ENCODE peak calls at places on chromosomes 4 and X, in eight cellular contexts. One of them, this sample, is unnamed.

GRCh38 chr4:102259702-102260101 is 85.6 kb downstream of the SLC39A8 start:
- DNase-seq in BJ: no peak
- DNase-seq in H9: no peak
- DNase-seq in cardiac fibroblast: no peak
- DNase-seq in astrocyte of the cerebellum: no peak
- DNase-seq in AG04449: no peak
- DNase-seq in mammary epithelial cell: no peak
- DNase-seq in activated CD8-positive, alpha-beta T cell treated with anti-CD3 and anti-CD28 coated beads for 36 hours: no peak
- DNase-seq in this sample: no peak

GRCh38 chrX:11143931-11144678 is 33.0 kb downstream of the HCCS start:
- DNase-seq in BJ: no peak
- DNase-seq in H9: peak
- DNase-seq in cardiac fibroblast: peak
- DNase-seq in astrocyte of the cerebellum: peak
- DNase-seq in AG04449: no peak
- DNase-seq in mammary epithelial cell: peak
- DNase-seq in activated CD8-positive, alpha-beta T cell treated with anti-CD3 and anti-CD28 coated beads for 36 hours: peak
- DNase-seq in this sample: no peak

GRCh38 chrX:39592776-39593175 is 505.0 kb downstream of the BCOR start:
- DNase-seq in BJ: no peak
- DNase-seq in H9: no peak
- DNase-seq in cardiac fibroblast: peak
- DNase-seq in astrocyte of the cerebellum: no peak
- DNase-seq in AG04449: no peak
- DNase-seq in mammary epithelial cell: peak
- DNase-seq in activated CD8-positive, alpha-beta T cell treated with anti-CD3 and anti-CD28 coated beads for 36 hours: no peak
- DNase-seq in this sample: no peak

GRCh38 chr4:74539043-74539790 is 94.3 kb downstream of the AREG start:
- DNase-seq in BJ: no peak
- DNase-seq in H9: no peak
- DNase-seq in cardiac fibroblast: peak
- DNase-seq in astrocyte of the cerebellum: no peak
- DNase-seq in AG04449: no peak
- DNase-seq in mammary epithelial cell: peak
- DNase-seq in activated CD8-positive, alpha-beta T cell treated with anti-CD3 and anti-CD28 coated beads for 36 hours: no peak
- DNase-seq in this sample: no peak

GRCh38 chrX:148601034-148601433 is 100.6 kb downstream of the AFF2 start:
- DNase-seq in BJ: no peak
- DNase-seq in H9: no peak
- DNase-seq in cardiac fibroblast: peak
- DNase-seq in astrocyte of the cerebellum: peak
- DNase-seq in AG04449: no peak
- DNase-seq in mammary epithelial cell: peak
- DNase-seq in activated CD8-positive, alpha-beta T cell treated with anti-CD3 and anti-CD28 coated beads for 36 hours: no peak
- DNase-seq in this sample: no peak

GRCh38 chr4:113593400-113594230 is 167.9 kb downstream of the CAMK2D start:
- DNase-seq in BJ: no peak
- DNase-seq in H9: no peak
- DNase-seq in cardiac fibroblast: no peak
- DNase-seq in astrocyte of the cerebellum: no peak
- DNase-seq in AG04449: no peak
- DNase-seq in mammary epithelial cell: no peak
- DNase-seq in activated CD8-positive, alpha-beta T cell treated with anti-CD3 and anti-CD28 coated beads for 36 hours: no peak
- DNase-seq in this sample: no peak

GRCh38 chr4:168398589-168398988 is 80.0 kb upstream of the DDX60 start:
- DNase-seq in BJ: no peak
- DNase-seq in H9: no peak
- DNase-seq in cardiac fibroblast: no peak
- DNase-seq in astrocyte of the cerebellum: no peak
- DNase-seq in AG04449: no peak
- DNase-seq in mammary epithelial cell: no peak
- DNase-seq in activated CD8-positive, alpha-beta T cell treated with anti-CD3 and anti-CD28 coated beads for 36 hours: no peak
- DNase-seq in this sample: no peak

GRCh38 chr4:93809773-93810172 is 18.8 kb upstream of the ATOH1 start:
- DNase-seq in BJ: no peak
- DNase-seq in H9: no peak
- DNase-seq in cardiac fibroblast: no peak
- DNase-seq in astrocyte of the cerebellum: no peak
- DNase-seq in AG04449: no peak
- DNase-seq in mammary epithelial cell: no peak
- DNase-seq in activated CD8-positive, alpha-beta T cell treated with anti-CD3 and anti-CD28 coated beads for 36 hours: no peak
- DNase-seq in this sample: no peak

GRCh38 chrX:53312946-53313745 is 31.8 kb upstream of the IQSEC2 start:
- DNase-seq in BJ: no peak
- DNase-seq in H9: peak
- DNase-seq in cardiac fibroblast: peak
- DNase-seq in astrocyte of the cerebellum: peak
- DNase-seq in AG04449: peak
- DNase-seq in mammary epithelial cell: peak
- DNase-seq in activated CD8-positive, alpha-beta T cell treated with anti-CD3 and anti-CD28 coated beads for 36 hours: peak
- DNase-seq in this sample: no peak

GRCh38 chr4:129140521-129140920 is 44.6 kb downstream of the C4orf33 start:
- DNase-seq in BJ: no peak
- DNase-seq in H9: no peak
- DNase-seq in cardiac fibroblast: peak
- DNase-seq in astrocyte of the cerebellum: no peak
- DNase-seq in AG04449: no peak
- DNase-seq in mammary epithelial cell: no peak
- DNase-seq in activated CD8-positive, alpha-beta T cell treated with anti-CD3 and anti-CD28 coated beads for 36 hours: no peak
- DNase-seq in this sample: no peak

GRCh38 chr4:157280673-157281072 is 60.1 kb downstream of the GRIA2 start:
- DNase-seq in BJ: no peak
- DNase-seq in H9: no peak
- DNase-seq in cardiac fibroblast: no peak
- DNase-seq in astrocyte of the cerebellum: no peak
- DNase-seq in AG04449: no peak
- DNase-seq in mammary epithelial cell: peak
- DNase-seq in activated CD8-positive, alpha-beta T cell treated with anti-CD3 and anti-CD28 coated beads for 36 hours: no peak
- DNase-seq in this sample: no peak

GRCh38 chr4:177356191-177356590 is 46.5 kb downstream of the NEIL3 start:
- DNase-seq in BJ: no peak
- DNase-seq in H9: no peak
- DNase-seq in cardiac fibroblast: no peak
- DNase-seq in astrocyte of the cerebellum: no peak
- DNase-seq in AG04449: no peak
- DNase-seq in mammary epithelial cell: no peak
- DNase-seq in activated CD8-positive, alpha-beta T cell treated with anti-CD3 and anti-CD28 coated beads for 36 hours: no peak
- DNase-seq in this sample: no peak

GRCh38 chrX:153504445-153505016 is 9.8 kb downstream of the BGN start:
- DNase-seq in BJ: no peak
- DNase-seq in H9: no peak
- DNase-seq in cardiac fibroblast: no peak
- DNase-seq in astrocyte of the cerebellum: no peak
- DNase-seq in AG04449: no peak
- DNase-seq in mammary epithelial cell: no peak
- DNase-seq in activated CD8-positive, alpha-beta T cell treated with anti-CD3 and anti-CD28 coated beads for 36 hours: no peak
- DNase-seq in this sample: no peak

GRCh38 chrX:38804481-38805293 is 3.4 kb downstream of the MID1IP1 start:
- DNase-seq in BJ: no peak
- DNase-seq in H9: no peak
- DNase-seq in cardiac fibroblast: peak
- DNase-seq in astrocyte of the cerebellum: no peak
- DNase-seq in AG04449: no peak
- DNase-seq in mammary epithelial cell: peak
- DNase-seq in activated CD8-positive, alpha-beta T cell treated with anti-CD3 and anti-CD28 coated beads for 36 hours: peak
- DNase-seq in this sample: peak

GRCh38 chr4:4686396-4686795 is 144.5 kb upstream of the STX18 start:
- DNase-seq in BJ: no peak
- DNase-seq in H9: no peak
- DNase-seq in cardiac fibroblast: no peak
- DNase-seq in astrocyte of the cerebellum: no peak
- DNase-seq in AG04449: no peak
- DNase-seq in mammary epithelial cell: no peak
- DNase-seq in activated CD8-positive, alpha-beta T cell treated with anti-CD3 and anti-CD28 coated beads for 36 hours: no peak
- DNase-seq in this sample: no peak

DNA sequence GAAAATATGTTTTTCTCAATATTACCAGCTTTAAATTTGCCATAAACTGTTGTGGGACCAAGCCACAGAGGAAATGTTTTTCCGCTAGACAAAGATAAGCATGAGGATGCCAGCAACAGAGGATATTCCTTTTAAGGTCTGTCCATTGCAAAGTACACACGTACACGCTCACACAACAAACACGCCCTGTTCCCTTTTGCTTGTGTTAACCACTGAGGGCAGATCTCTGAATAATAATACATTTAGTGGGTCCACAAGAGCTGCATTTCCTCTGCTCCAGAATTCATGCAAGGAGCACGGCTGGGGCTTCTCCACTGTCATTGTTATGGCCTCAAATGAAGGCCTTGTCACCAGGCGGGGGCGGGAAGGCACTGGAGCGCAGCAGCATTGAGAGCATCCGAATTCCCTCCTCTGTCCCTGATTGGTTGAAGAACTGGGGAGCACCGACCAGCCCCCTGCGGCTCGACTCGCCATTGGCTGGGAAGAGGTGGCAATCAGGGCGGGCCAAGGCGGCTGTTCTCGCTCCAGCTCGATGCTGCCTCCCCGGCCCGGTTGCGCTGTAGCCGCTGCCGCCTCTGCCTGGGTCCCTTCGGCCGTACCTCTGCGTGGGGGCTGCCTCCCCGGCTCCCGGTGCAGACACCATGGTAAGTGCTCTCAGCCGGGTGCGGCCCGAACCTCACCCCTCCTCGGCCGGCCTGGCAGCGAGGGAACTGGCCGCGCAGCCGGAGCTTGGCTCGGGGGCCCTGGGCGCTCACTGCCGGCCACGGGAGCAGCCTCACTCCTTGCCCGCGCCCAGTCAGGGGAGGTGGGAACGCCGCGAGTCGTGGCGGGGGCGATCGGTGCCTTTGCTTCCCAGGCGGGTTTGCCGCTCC is at the start of gene GUCY1B1:
- DNase-seq in BJ: peak
- DNase-seq in H9: peak
- DNase-seq in cardiac fibroblast: peak
- DNase-seq in astrocyte of the cerebellum: peak
- DNase-seq in AG04449: peak
- DNase-seq in mammary epithelial cell: peak
- DNase-seq in activated CD8-positive, alpha-beta T cell treated with anti-CD3 and anti-CD28 coated beads for 36 hours: peak
- DNase-seq in this sample: peak
- TF ChIP-seq CTCF in BJ: peak
- TF ChIP-seq CTCF in H9: no peak
- TF ChIP-seq CTCF in cardiac fibroblast: peak
- TF ChIP-seq CTCF in astrocyte of the cerebellum: peak
- TF ChIP-seq CTCF in AG04449: peak
- TF ChIP-seq CTCF in mammary epithelial cell: peak
- TF ChIP-seq CTCF in activated CD8-positive, alpha-beta T cell treated with anti-CD3 and anti-CD28 coated beads for 36 hours: no peak
- TF ChIP-seq CTCF in this sample: peak

GRCh38 chr4:99025506-99025905 is 30.0 kb downstream of the METAP1 start:
- DNase-seq in BJ: no peak
- DNase-seq in H9: no peak
- DNase-seq in cardiac fibroblast: no peak
- DNase-seq in astrocyte of the cerebellum: no peak
- DNase-seq in AG04449: no peak
- DNase-seq in mammary epithelial cell: no peak
- DNase-seq in activated CD8-positive, alpha-beta T cell treated with anti-CD3 and anti-CD28 coated beads for 36 hours: no peak
- DNase-seq in this sample: no peak

GRCh38 chr4:99021386-99021785 is 25.9 kb downstream of the METAP1 start:
- DNase-seq in BJ: no peak
- DNase-seq in H9: no peak
- DNase-seq in cardiac fibroblast: no peak
- DNase-seq in astrocyte of the cerebellum: no peak
- DNase-seq in AG04449: no peak
- DNase-seq in mammary epithelial cell: no peak
- DNase-seq in activated CD8-positive, alpha-beta T cell treated with anti-CD3 and anti-CD28 coated beads for 36 hours: no peak
- DNase-seq in this sample: no peak

GRCh38 chr4:99027304-99027703 is 31.8 kb downstream of the METAP1 start:
- DNase-seq in BJ: no peak
- DNase-seq in H9: no peak
- DNase-seq in cardiac fibroblast: no peak
- DNase-seq in astrocyte of the cerebellum: no peak
- DNase-seq in AG04449: no peak
- DNase-seq in mammary epithelial cell: no peak
- DNase-seq in activated CD8-positive, alpha-beta T cell treated with anti-CD3 and anti-CD28 coated beads for 36 hours: no peak
- DNase-seq in this sample: no peak

GRCh38 chr4:99022566-99022965 is 27.0 kb downstream of the METAP1 start:
- DNase-seq in BJ: no peak
- DNase-seq in H9: no peak
- DNase-seq in cardiac fibroblast: no peak
- DNase-seq in astrocyte of the cerebellum: no peak
- DNase-seq in AG04449: no peak
- DNase-seq in mammary epithelial cell: no peak
- DNase-seq in activated CD8-positive, alpha-beta T cell treated with anti-CD3 and anti-CD28 coated beads for 36 hours: no peak
- DNase-seq in this sample: no peak

GRCh38 chr4:99024481-99025275 is 29.2 kb downstream of the METAP1 start:
- DNase-seq in BJ: no peak
- DNase-seq in H9: no peak
- DNase-seq in cardiac fibroblast: no peak
- DNase-seq in astrocyte of the cerebellum: no peak
- DNase-seq in AG04449: no peak
- DNase-seq in mammary epithelial cell: peak
- DNase-seq in activated CD8-positive, alpha-beta T cell treated with anti-CD3 and anti-CD28 coated beads for 36 hours: no peak
- DNase-seq in this sample: no peak
- TF ChIP-seq CTCF in BJ: no peak
- TF ChIP-seq CTCF in H9: no peak
- TF ChIP-seq CTCF in cardiac fibroblast: no peak
- TF ChIP-seq CTCF in astrocyte of the cerebellum: no peak
- TF ChIP-seq CTCF in AG04449: no peak
- TF ChIP-seq CTCF in mammary epithelial cell: no peak
- TF ChIP-seq CTCF in activated CD8-positive, alpha-beta T cell treated with anti-CD3 and anti-CD28 coated beads for 36 hours: no peak
- TF ChIP-seq CTCF in this sample: no peak

GRCh38 chr4:140013088-140013487 is 140.9 kb downstream of the MAML3 start:
- DNase-seq in BJ: no peak
- DNase-seq in H9: no peak
- DNase-seq in cardiac fibroblast: no peak
- DNase-seq in astrocyte of the cerebellum: no peak
- DNase-seq in AG04449: no peak
- DNase-seq in mammary epithelial cell: no peak
- DNase-seq in activated CD8-positive, alpha-beta T cell treated with anti-CD3 and anti-CD28 coated beads for 36 hours: no peak
- DNase-seq in this sample: no peak

GRCh38 chr4:140014284-140014683 is 139.7 kb downstream of the MAML3 start:
- DNase-seq in BJ: no peak
- DNase-seq in H9: no peak
- DNase-seq in cardiac fibroblast: no peak
- DNase-seq in astrocyte of the cerebellum: no peak
- DNase-seq in AG04449: no peak
- DNase-seq in mammary epithelial cell: no peak
- DNase-seq in activated CD8-positive, alpha-beta T cell treated with anti-CD3 and anti-CD28 coated beads for 36 hours: no peak
- DNase-seq in this sample: no peak

GRCh38 chr4:140012688-140013087 is 141.3 kb downstream of the MAML3 start:
- DNase-seq in BJ: peak
- DNase-seq in H9: peak
- DNase-seq in cardiac fibroblast: peak
- DNase-seq in astrocyte of the cerebellum: peak
- DNase-seq in AG04449: no peak
- DNase-seq in mammary epithelial cell: peak
- DNase-seq in activated CD8-positive, alpha-beta T cell treated with anti-CD3 and anti-CD28 coated beads for 36 hours: peak
- DNase-seq in this sample: no peak
- TF ChIP-seq CTCF in BJ: peak
- TF ChIP-seq CTCF in H9: peak
- TF ChIP-seq CTCF in cardiac fibroblast: peak
- TF ChIP-seq CTCF in astrocyte of the cerebellum: peak
- TF ChIP-seq CTCF in AG04449: peak
- TF ChIP-seq CTCF in mammary epithelial cell: peak
- TF ChIP-seq CTCF in activated CD8-positive, alpha-beta T cell treated with anti-CD3 and anti-CD28 coated beads for 36 hours: peak
- TF ChIP-seq CTCF in this sample: peak

DNA sequence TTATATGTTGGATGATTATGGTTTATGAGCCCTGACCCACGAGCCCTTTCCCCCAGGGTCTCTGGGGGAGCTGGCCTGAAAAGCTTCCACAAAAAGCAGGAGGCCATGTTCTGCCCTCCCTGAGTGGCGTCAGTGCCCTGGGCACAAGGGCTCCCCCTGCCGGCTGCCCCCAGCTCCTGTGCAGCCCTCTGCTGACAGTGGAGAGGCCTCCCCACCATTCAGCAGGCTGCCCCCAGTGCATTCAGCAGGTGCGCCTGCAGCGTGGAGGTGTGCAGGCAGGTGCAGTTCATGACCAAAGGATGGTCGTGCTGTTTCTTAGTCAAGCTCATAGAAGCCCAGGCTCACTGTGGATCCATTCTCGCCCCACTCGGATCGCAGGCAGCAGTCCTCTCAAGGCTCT is 12.5 kb upstream of the S100P start:
- DNase-seq in BJ: no peak
- DNase-seq in H9: no peak
- DNase-seq in cardiac fibroblast: no peak
- DNase-seq in astrocyte of the cerebellum: no peak
- DNase-seq in AG04449: no peak
- DNase-seq in mammary epithelial cell: no peak
- DNase-seq in activated CD8-positive, alpha-beta T cell treated with anti-CD3 and anti-CD28 coated beads for 36 hours: no peak
- DNase-seq in this sample: no peak
- TF ChIP-seq CTCF in BJ: peak
- TF ChIP-seq CTCF in H9: no peak
- TF ChIP-seq CTCF in cardiac fibroblast: peak
- TF ChIP-seq CTCF in astrocyte of the cerebellum: no peak
- TF ChIP-seq CTCF in AG04449: no peak
- TF ChIP-seq CTCF in mammary epithelial cell: peak
- TF ChIP-seq CTCF in activated CD8-positive, alpha-beta T cell treated with anti-CD3 and anti-CD28 coated beads for 36 hours: no peak
- TF ChIP-seq CTCF in this sample: no peak

This sample was measured in type B pancreatic cell.